ENCODE peak calls at places on chromosomes 12 and 14, in five cellular contexts. U, Z, K, S and O are unnamed samples.
A peak's percentile ranks its signal among the peaks of the same experiment; 100 is the strongest.

GRCh38 chr12:120258323-120258896 is 7.1 kb downstream of the PXN start:
- DNase-seq in Z (no peak), K (no peak), U (no peak), S (peak; percentile 61), O (no peak)

GRCh38 chr12:4064008-4064407 is 190.8 kb upstream of the PARP11 start:
- DNase-seq in K (no peak), Z (no peak), S (no peak), U (no peak), O (no peak)

GRCh38 chr12:133156125-133156690 is 25.1 kb upstream of the ZNF268 start:
- DNase-seq in U (no peak), Z (no peak), S (no peak), K (no peak), O (no peak)

GRCh38 chr12:54019111-54019811 is 9.0 kb upstream of the HOXC6 start:
- DNase-seq in K (no peak), Z (peak; percentile 42), U (no peak), S (no peak), O (no peak)

GRCh38 chr12:101859664-101860607 is 17.4 kb upstream of the DRAM1 start:
- DNase-seq in Z (no peak), S (no peak), K (no peak), U (peak; percentile 76), O (no peak)

GRCh38 chr12:16093825-16094224 is 182.7 kb downstream of the DERA start:
- DNase-seq in S (no peak), U (no peak), K (no peak), Z (no peak), O (no peak)

GRCh38 chr12:13811061-13811460 is 170.3 kb downstream of the GRIN2B start:
- DNase-seq in U (no peak), K (no peak), S (no peak), Z (no peak), O (no peak)

GRCh38 chr12:57898308-57898970 is 42.9 kb upstream of the ATP23 start:
- DNase-seq in U (peak; percentile 5), Z (no peak), S (no peak), K (no peak), O (no peak)

GRCh38 chr12:54593135-54593534 is 4.7 kb upstream of the PPP1R1A start:
- DNase-seq in S (no peak), Z (no peak), K (no peak), U (no peak), O (no peak)

GRCh38 chr12:108955225-108955835 is 65.5 kb downstream of the SVOP start:
- DNase-seq in U (no peak), K (no peak), Z (no peak), S (peak; percentile 7), O (peak; percentile 48)

GRCh38 chr12:121530600-121531355 is 50.0 kb downstream of the KDM2B start:
- DNase-seq in Z (peak; percentile 55), U (peak; percentile 88), K (no peak), S (no peak), O (peak; percentile 77)

GRCh38 chr12:4214912-4215861 is 58.4 kb upstream of the CCND2 start:
- DNase-seq in U (no peak), S (no peak), Z (peak; percentile 12), K (no peak), O (no peak)

GRCh38 chr14:55889124-55889523 is 229.1 kb upstream of the PELI2 start:
- DNase-seq in K (no peak), S (no peak), U (no peak), Z (no peak), O (peak; percentile 13)

GRCh38 chr12:49998453-49998852 is 25.7 kb downstream of the AQP6 start:
- DNase-seq in S (no peak), U (no peak), K (no peak), Z (no peak), O (no peak)

GRCh38 chr14:76096257-76096656 is 55.5 kb upstream of the GPATCH2L start:
- DNase-seq in U (no peak), Z (no peak), S (no peak), K (no peak), O (no peak)

GRCh38 chr12:77152623-77153193 is 87.3 kb upstream of the E2F7 start:
- DNase-seq in S (peak; percentile 5), U (peak; percentile 56), K (no peak), Z (no peak), O (no peak)

GRCh38 chr14:24042733-24043132 is 9.1 kb upstream of the CARMIL3 start:
- DNase-seq in U (no peak), S (no peak), Z (no peak), K (no peak), O (no peak)

GRCh38 chr14:69153848-69154208 is 909 bp upstream of the DCAF5 start:
- DNase-seq in U (no peak), K (no peak), S (peak; percentile 9), Z (no peak), O (peak; percentile 9)

GRCh38 chr14:28652782-28653181 is 113.8 kb upstream of the FOXG1 start:
- DNase-seq in U (peak; percentile 20), Z (no peak), S (no peak), K (no peak), O (peak; percentile 13)

GRCh38 chr12:131865196-131865875 is 29.1 kb upstream of the ULK1 start:
- DNase-seq in K (no peak), S (no peak), U (peak; percentile 30), Z (no peak), O (peak; percentile 96)

GRCh38 chr12:111546758-111547383 is 52.2 kb downstream of the ATXN2 start:
- DNase-seq in Z (no peak), U (peak; percentile 26), K (no peak), S (no peak), O (no peak)

GRCh38 chr12:119988440-119988787 is 622 bp upstream of the BICDL1 start:
- DNase-seq in S (no peak), K (no peak), U (peak; percentile 42), Z (no peak), O (peak; percentile 59)

GRCh38 chr14:92600318-92601053 is 86.9 kb downstream of the RIN3 start:
- DNase-seq in S (no peak), K (no peak), Z (no peak), U (peak; percentile 87), O (peak; percentile 66)

GRCh38 chr12:124544311-124544970 is 23.0 kb downstream of the NCOR2 start:
- DNase-seq in Z (no peak), U (no peak), K (no peak), S (no peak), O (no peak)

GRCh38 chr12:43131304-43131703 is 420.7 kb downstream of the ADAMTS20 start:
- DNase-seq in U (no peak), S (no peak), K (no peak), Z (no peak), O (no peak)

GRCh38 chr12:80556566-80556965 is 112.5 kb downstream of the PTPRQ start:
- DNase-seq in K (no peak), Z (no peak), S (no peak), U (no peak), O (no peak)

GRCh38 chr12:128661216-128661550 is 162.6 kb downstream of the SLC15A4 start:
- DNase-seq in K (no peak), U (no peak), Z (no peak), S (no peak), O (no peak)

GRCh38 chr12:977163-977562 is 13.9 kb upstream of the ERC1 start:
- DNase-seq in K (no peak), U (no peak), S (no peak), Z (no peak), O (no peak)

GRCh38 chr12:23140710-23141109 is 515.7 kb downstream of the ETNK1 start:
- DNase-seq in U (no peak), S (no peak), K (no peak), Z (no peak), O (no peak)
- TF ChIP-seq MAFK in U (no peak), S (no peak), K (no peak), Z (no peak), O (no peak)

GRCh38 chr14:52220924-52221802 is 46.3 kb upstream of the PTGDR start:
- DNase-seq in S (no peak), U (no peak), Z (no peak), K (no peak), O (no peak)
- TF ChIP-seq MAFK in S (no peak), U (no peak), Z (no peak), K (no peak), O (no peak)

GRCh38 chr12:130573235-130573634 is 142.9 kb downstream of the RIMBP2 start:
- DNase-seq in S (no peak), Z (no peak), U (no peak), K (no peak), O (no peak)
- TF ChIP-seq MAFK in S (no peak), Z (no peak), U (no peak), K (no peak), O (no peak)

GRCh38 chr12:9640024-9640423 is 29.5 kb upstream of the CLEC2D start:
- DNase-seq in K (no peak), Z (no peak), U (no peak), S (no peak), O (no peak)
- TF ChIP-seq MAFK in K (no peak), Z (peak; percentile 7), U (peak; percentile 56), S (peak; percentile 69), O (peak; percentile 70)

DNA sequence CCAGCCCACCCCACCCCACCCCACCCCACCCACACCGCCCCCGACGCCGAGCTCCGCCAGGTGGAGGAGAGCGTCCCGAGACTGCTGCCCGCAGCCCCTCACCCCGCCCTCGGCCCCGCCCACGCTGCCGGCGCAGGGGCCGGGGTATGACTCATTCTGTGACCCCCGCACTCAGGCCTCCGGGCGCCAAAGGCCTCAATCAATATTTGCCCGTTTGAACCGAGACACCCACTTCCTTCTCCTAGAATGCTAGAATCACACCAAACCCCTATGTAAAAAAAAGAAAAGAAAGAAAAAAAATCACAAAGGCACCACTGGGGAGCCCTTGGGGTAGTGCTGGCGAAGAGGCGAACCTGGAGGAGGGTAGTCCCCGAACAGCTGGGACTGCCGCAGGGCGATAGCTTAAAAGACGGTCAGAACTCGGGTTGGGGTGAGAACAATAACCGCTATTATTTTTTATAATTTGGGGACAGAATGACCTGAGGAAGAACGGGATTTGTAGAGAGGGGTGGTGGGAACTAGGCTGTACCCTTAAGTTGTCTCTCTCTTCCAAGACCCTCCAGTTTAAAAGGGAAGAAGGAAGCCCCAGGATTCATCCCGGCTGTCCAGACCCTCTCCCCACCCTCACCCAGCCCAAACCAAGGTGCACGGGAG is 894 bp downstream of the KRT8 start:
- DNase-seq in Z (peak; percentile 88), S (peak; percentile 87), K (no peak), U (no peak), O (peak; percentile 64)
- TF ChIP-seq MAFK in Z (no peak), S (no peak), K (no peak), U (no peak), O (no peak)